ENCODE peak calls at places on chromosome 16, in ten cellular contexts. D is lower leg skin, N is SK-N-SH, A is stomach, J is H9, K is kidney, R is uterus, Z is neural crest cell, B is progenitor cell of endocrine pancreas, G is AG10803. W is an unnamed sample.

GRCh38 chr16:77946834-77947233 is 75.5 kb upstream of the CLEC3A start:
- DNase-seq in K (no peak), G (no peak), N (peak), Z (no peak), A (no peak), R (no peak), J (no peak), B (no peak), D (no peak), W (no peak)

GRCh38 chr16:76199681-76200210 is 77.5 kb upstream of the CNTNAP4 start:
- DNase-seq in K (no peak), D (no peak), J (no peak), Z (no peak), N (no peak), R (no peak), B (no peak), A (no peak), G (no peak), W (no peak)

GRCh38 chr16:89290887-89291286 is 73.4 kb downstream of the ZNF778 start:
- DNase-seq in B (no peak), G (no peak), N (no peak), D (no peak), Z (no peak), J (peak), K (peak), A (no peak), R (no peak), W (no peak)

GRCh38 chr16:17476414-17477259 is 5.9 kb upstream of the XYLT1 start:
- DNase-seq in D (peak), J (peak), A (peak), N (peak), R (peak), G (peak), B (peak), K (no peak), Z (peak), W (peak)

GRCh38 chr16:71441348-71441781 is 489 bp downstream of the TLE7 start:
- DNase-seq in K (no peak), D (no peak), G (no peak), B (no peak), J (peak), A (no peak), N (peak), R (no peak), Z (no peak), W (no peak)

GRCh38 chr16:77250395-77250794 is 51.2 kb downstream of the SYCE1L start:
- DNase-seq in K (no peak), Z (no peak), J (no peak), N (no peak), R (no peak), G (peak), A (no peak), B (no peak), D (no peak), W (no peak)

GRCh38 chr16:79882292-79882995 is 281.9 kb upstream of the MAF start:
- DNase-seq in R (no peak), J (no peak), N (no peak), D (no peak), K (no peak), G (no peak), A (no peak), B (no peak), Z (no peak), W (no peak)

GRCh38 chr16:88385831-88386815 is 3.4 kb downstream of the ZNF469 start:
- DNase-seq in Z (no peak), G (no peak), A (no peak), N (no peak), J (no peak), R (no peak), B (no peak), K (peak), D (no peak), W (no peak)

GRCh38 chr16:5678371-5678770 is 580.8 kb upstream of the EEF2KMT start:
- DNase-seq in G (no peak), J (peak), D (no peak), N (no peak), K (no peak), B (peak), Z (peak), A (no peak), R (no peak), W (no peak)

GRCh38 chr16:77556203-77556602 is 121.4 kb upstream of the ADAMTS18 start:
- DNase-seq in J (peak), D (no peak), B (no peak), A (no peak), G (peak), N (no peak), R (no peak), K (no peak), Z (no peak), W (no peak)

GRCh38 chr16:90048347-90048722 is 28.8 kb downstream of the PRDM7 start:
- DNase-seq in D (no peak), K (no peak), G (no peak), A (no peak), R (no peak), Z (no peak), J (no peak), B (no peak), N (no peak), W (peak)

GRCh38 chr16:65410801-65411200 is 288.9 kb upstream of the CDH11 start:
- DNase-seq in J (no peak), A (no peak), R (no peak), G (peak), D (no peak), K (no peak), B (no peak), Z (no peak), N (no peak), W (no peak)

GRCh38 chr16:3637371-3637923 is 17.0 kb upstream of the DNASE1 start:
- DNase-seq in N (peak), G (peak), K (no peak), D (peak), J (no peak), B (no peak), A (peak), Z (no peak), R (no peak), W (peak)

GRCh38 chr16:20799599-20799998 is 6.7 kb downstream of the ERI2 start:
- DNase-seq in G (peak), Z (no peak), K (no peak), B (no peak), R (no peak), N (no peak), A (no peak), D (no peak), J (no peak), W (no peak)

GRCh38 chr16:4734730-4735575 is 616 bp downstream of the DNAAF8 start:
- DNase-seq in R (peak), Z (peak), G (peak), B (peak), J (peak), K (peak), N (peak), D (peak), A (peak), W (peak)

GRCh38 chr16:16071631-16072244 is 122.3 kb downstream of the ABCC1 start:
- DNase-seq in N (no peak), K (no peak), J (no peak), Z (no peak), G (peak), A (peak), B (no peak), R (peak), D (no peak), W (no peak)

GRCh38 chr16:87956169-87956770 is 5.0 kb downstream of the BANP start:
- DNase-seq in N (no peak), R (no peak), G (peak), Z (peak), J (no peak), A (no peak), K (no peak), D (no peak), B (no peak), W (peak)

GRCh38 chr16:88866151-88866920 is at the start of gene PABPN1L:
- DNase-seq in N (no peak), G (no peak), K (no peak), D (no peak), B (no peak), Z (no peak), J (no peak), A (no peak), R (no peak), W (no peak)

GRCh38 chr16:70388281-70388680 is 41.6 kb downstream of the DDX19A start:
- DNase-seq in B (no peak), A (no peak), D (no peak), R (no peak), N (no peak), J (no peak), Z (no peak), G (no peak), K (no peak), W (no peak)

GRCh38 chr16:65214196-65214595 is 92.3 kb upstream of the CDH11 start:
- DNase-seq in N (no peak), B (no peak), K (no peak), D (no peak), A (no peak), Z (no peak), J (no peak), G (peak), R (no peak), W (no peak)

GRCh38 chr16:89958068-89958467 is 9.5 kb downstream of the DEF8 start:
- DNase-seq in R (no peak), B (no peak), N (peak), G (peak), J (peak), A (no peak), K (no peak), Z (peak), D (no peak), W (no peak)

GRCh38 chr16:50992366-50993032 is 158.6 kb downstream of the SALL1 start:
- DNase-seq in K (no peak), N (no peak), G (no peak), R (no peak), B (no peak), J (no peak), Z (no peak), A (no peak), D (no peak), W (no peak)

GRCh38 chr16:88955906-88956305 is 21.1 kb downstream of the CBFA2T3 start:
- DNase-seq in D (no peak), N (no peak), K (no peak), G (no peak), Z (no peak), J (no peak), B (no peak), R (no peak), A (no peak), W (no peak)

GRCh38 chr16:74867281-74867849 is 92.7 kb upstream of the FA2H start:
- DNase-seq in B (no peak), N (no peak), A (no peak), K (no peak), J (peak), D (no peak), R (no peak), Z (no peak), G (no peak), W (no peak)

GRCh38 chr16:23074423-23074822 is 74.8 kb downstream of the USP31 start:
- DNase-seq in R (no peak), D (no peak), G (no peak), N (no peak), A (no peak), B (no peak), K (no peak), J (no peak), Z (no peak), W (no peak)

GRCh38 chr16:29307598-29308507 is 98.7 kb downstream of the NPIPB11 start:
- DNase-seq in B (no peak), K (peak), G (no peak), J (no peak), N (no peak), Z (no peak), D (peak), R (no peak), A (no peak), W (no peak)

GRCh38 chr16:89289428-89290395 is 72.2 kb downstream of the ZNF778 start:
- DNase-seq in D (no peak), Z (peak), G (peak), K (peak), B (peak), J (peak), A (peak), R (no peak), N (peak), W (peak)

GRCh38 chr16:83882118-83882879 is 16.6 kb upstream of the MLYCD start:
- DNase-seq in Z (no peak), N (no peak), K (no peak), J (no peak), D (no peak), B (no peak), G (no peak), R (no peak), A (no peak), W (no peak)

GRCh38 chr16:83878838-83879237 is 20.1 kb upstream of the MLYCD start:
- DNase-seq in R (no peak), K (no peak), B (no peak), N (peak), A (no peak), D (no peak), J (no peak), Z (peak), G (peak), W (no peak)
- TF ChIP-seq CTCF in R (peak), K (peak), B (peak), N (peak), A (peak), D (no peak), J (peak), Z (peak), G (peak), W (peak)

DNA sequence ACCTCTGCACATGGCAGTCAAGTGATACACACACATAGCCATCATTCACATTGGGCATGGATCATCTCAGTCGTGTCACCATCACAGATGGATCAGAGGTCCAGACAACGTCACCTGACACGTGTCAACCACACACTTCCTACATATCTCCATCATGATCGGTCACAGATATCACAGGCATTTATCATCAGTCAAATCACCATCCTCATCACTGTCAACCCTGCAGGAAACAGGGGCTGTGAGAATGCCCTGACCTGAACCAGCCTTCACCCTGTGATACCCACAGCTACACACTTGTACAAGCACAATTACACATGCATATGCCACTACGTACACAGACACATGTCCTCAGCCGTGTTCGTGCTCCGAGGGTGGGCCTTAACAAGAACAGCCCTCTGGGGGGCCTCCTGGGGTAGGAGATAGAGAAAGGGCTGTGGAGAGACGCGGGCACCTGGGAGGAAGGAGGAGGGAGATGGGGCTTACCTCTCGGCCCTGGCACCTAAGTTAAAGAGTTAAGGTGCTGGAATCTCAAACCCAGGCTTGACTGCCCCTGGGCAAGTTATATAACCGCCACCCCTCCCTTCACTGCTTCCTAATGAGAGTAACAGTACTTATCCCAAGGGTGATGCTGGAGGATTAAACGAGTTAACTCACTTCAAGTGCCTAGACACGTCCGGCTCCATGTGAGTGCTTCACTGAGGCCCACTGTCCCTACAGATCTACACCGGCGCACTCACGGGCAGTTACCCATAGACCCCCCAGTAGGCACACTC is 1.1 kb downstream of the SLC12A4 start:
- DNase-seq in A (no peak), N (no peak), R (no peak), D (no peak), J (no peak), B (no peak), G (peak), Z (no peak), K (no peak), W (peak)
- TF ChIP-seq CTCF in A (no peak), N (no peak), R (no peak), D (no peak), J (no peak), B (no peak), G (no peak), Z (no peak), K (no peak), W (no peak)

GRCh38 chr16:84650062-84650991 is 2.0 kb downstream of the KLHL36 start:
- DNase-seq in J (no peak), Z (no peak), R (no peak), D (no peak), K (peak), A (no peak), G (peak), N (no peak), B (no peak), W (no peak)

GRCh38 chr16:84643677-84644076 is 4.6 kb upstream of the KLHL36 start:
- DNase-seq in G (peak), N (no peak), B (no peak), J (no peak), R (no peak), D (no peak), K (no peak), A (no peak), Z (no peak), W (no peak)

GRCh38 chr16:84649511-84649861 is 1.2 kb downstream of the KLHL36 start:
- DNase-seq in N (no peak), J (no peak), K (no peak), B (no peak), R (no peak), Z (no peak), G (no peak), A (no peak), D (no peak), W (no peak)

GRCh38 chr16:84648595-84649510 is 542 bp downstream of the KLHL36 start:
- DNase-seq in K (peak), R (peak), N (peak), J (no peak), Z (peak), G (no peak), B (peak), D (peak), A (peak), W (peak)

DNA sequence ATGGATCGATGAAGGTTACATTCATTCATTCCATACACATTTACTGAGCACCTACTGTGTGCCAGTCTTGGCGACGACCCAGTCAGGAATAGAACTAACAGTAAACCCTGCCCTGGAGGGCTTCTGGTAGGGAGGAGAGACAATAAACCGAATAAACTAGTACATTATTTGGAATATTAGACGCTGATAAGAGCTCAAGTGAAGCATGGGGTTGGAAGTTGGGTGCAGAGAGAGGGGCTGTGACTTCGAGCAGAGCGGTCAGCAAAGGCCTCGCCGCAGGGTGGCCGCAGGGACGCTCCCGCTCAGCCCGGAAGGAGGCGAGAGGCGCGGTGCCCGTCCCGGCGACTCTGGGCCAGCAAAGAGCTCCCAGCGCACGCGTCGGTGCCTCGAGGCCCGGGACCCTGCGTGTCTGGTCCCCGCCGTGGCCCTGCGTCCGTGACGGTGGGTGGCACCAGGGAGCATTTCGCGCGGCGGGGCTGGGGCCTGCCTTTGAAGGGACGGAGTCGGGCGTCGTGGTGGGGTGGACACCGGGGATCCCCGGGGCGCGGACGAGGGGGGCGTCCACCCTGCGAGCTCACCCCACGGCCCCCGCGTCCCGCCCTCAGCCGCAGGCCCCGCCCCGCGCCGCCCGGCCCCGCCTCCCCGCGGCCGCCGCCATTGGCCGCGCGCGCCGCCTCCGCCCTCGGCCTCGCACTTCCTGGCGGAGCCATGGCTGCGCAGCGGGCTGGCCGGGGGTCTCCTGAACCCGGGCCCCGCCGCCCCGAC is at the start of gene KLHL36:
- DNase-seq in D (peak), K (peak), R (peak), J (no peak), N (peak), A (peak), Z (peak), B (peak), G (peak), W (peak)
- TF ChIP-seq CTCF in D (no peak), K (no peak), R (no peak), J (peak), N (no peak), A (no peak), Z (peak), B (peak), G (no peak), W (peak)

GRCh38 chr16:53822936-53823529 is 119.1 kb downstream of the FTO start:
- DNase-seq in B (no peak), R (no peak), K (no peak), A (no peak), J (no peak), Z (no peak), G (peak), N (no peak), D (no peak), W (no peak)

GRCh38 chr16:53821487-53821886 is 117.5 kb downstream of the FTO start:
- DNase-seq in K (no peak), Z (no peak), B (no peak), N (no peak), D (no peak), R (no peak), J (no peak), G (peak), A (no peak), W (no peak)

GRCh38 chr16:53826658-53827057 is 122.7 kb downstream of the FTO start:
- DNase-seq in Z (no peak), K (no peak), A (no peak), B (no peak), R (no peak), D (no peak), G (no peak), J (no peak), N (no peak), W (no peak)

GRCh38 chr16:53817812-53818211 is 113.9 kb downstream of the FTO start:
- DNase-seq in D (no peak), J (no peak), A (no peak), N (peak), Z (no peak), B (no peak), G (peak), R (no peak), K (no peak), W (no peak)

DNA sequence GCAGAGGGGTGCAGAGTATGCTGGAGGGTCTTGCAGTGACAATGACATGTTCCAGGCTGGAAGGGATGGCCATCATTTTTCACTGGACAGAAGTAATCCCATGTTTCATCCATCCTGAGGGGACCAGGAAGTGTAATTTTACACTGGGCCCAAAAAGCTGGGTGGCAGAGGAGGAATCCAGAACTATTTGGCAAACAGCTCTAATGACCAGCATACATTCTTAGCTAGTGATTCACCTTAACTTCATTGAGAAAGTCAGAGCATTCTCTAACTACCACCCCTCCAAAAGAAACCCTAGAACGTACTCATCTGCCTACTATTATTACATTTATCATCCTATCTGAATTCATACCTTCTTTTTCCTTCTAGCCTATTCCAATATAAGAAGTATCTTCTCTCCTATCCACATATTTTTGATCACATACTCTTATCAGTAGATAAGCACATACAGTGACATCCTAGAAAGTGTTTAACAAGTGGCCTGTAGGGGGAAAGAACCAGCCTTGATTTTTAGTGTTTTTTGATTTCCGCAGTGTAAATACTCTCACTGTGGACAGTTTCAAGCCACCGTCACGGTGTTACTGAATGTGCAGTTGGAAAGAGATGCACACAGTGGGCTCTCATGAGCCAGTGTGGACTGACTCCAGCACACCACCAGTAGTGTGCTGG is 118.1 kb downstream of the FTO start:
- DNase-seq in N (no peak), J (no peak), D (no peak), A (no peak), R (no peak), K (no peak), G (peak), B (no peak), Z (no peak), W (no peak)
- TF ChIP-seq CTCF in N (peak), J (no peak), D (no peak), A (no peak), R (no peak), K (no peak), G (peak), B (no peak), Z (peak), W (no peak)

GRCh38 chr16:86809458-86809955 is 231.2 kb downstream of the FOXL1 start:
- DNase-seq in G (peak), N (no peak), R (no peak), A (no peak), K (no peak), J (no peak), B (no peak), D (no peak), Z (no peak), W (no peak)
- TF ChIP-seq CTCF in G (peak), N (peak), R (no peak), A (no peak), K (no peak), J (no peak), B (no peak), D (no peak), Z (no peak), W (no peak)

GRCh38 chr16:49052846-49053245 is 228.8 kb downstream of the CBLN1 start:
- DNase-seq in J (no peak), N (no peak), B (no peak), Z (no peak), G (no peak), R (no peak), D (no peak), K (no peak), A (no peak), W (no peak)
- TF ChIP-seq CTCF in J (no peak), N (no peak), B (no peak), Z (no peak), G (no peak), R (no peak), D (no peak), K (no peak), A (no peak), W (no peak)